ENCODE peak calls at places on chromosomes 5 and 9, in four cellular contexts. C is astrocyte, J is NCI-H1092 treated with DMSO at 0.1 percent for 48 hours, V is GDM1. B is an unnamed sample.

GRCh38 chr9:14203366-14204056 is 110.4 kb downstream of the NFIB start:
- DNase-seq in C (peak), J (peak), V (no peak), B (peak)

GRCh38 chr5:20524956-20525529 is 537.0 kb upstream of the CDH18 start:
- DNase-seq in C (peak), J (no peak), V (no peak), B (no peak)

GRCh38 chr9:5586391-5586802 is 42.5 kb upstream of the RIC1 start:
- DNase-seq in C (peak), J (no peak), V (no peak), B (no peak)

GRCh38 chr9:134571946-134572914 is 69.4 kb upstream of the COL5A1 start:
- DNase-seq in C (no peak), J (no peak), V (no peak), B (no peak)

GRCh38 chr5:33964132-33964531 is 20.4 kb downstream of the SLC45A2 start:
- DNase-seq in C (no peak), J (no peak), V (no peak), B (no peak)

GRCh38 chr5:74282495-74282894 is 358.0 kb downstream of the ENC1 start:
- DNase-seq in C (no peak), J (no peak), V (no peak), B (no peak)

GRCh38 chr9:110110154-110110553 is 97.8 kb downstream of the C9orf152 start:
- DNase-seq in C (no peak), J (no peak), V (no peak), B (no peak)

GRCh38 chr9:21883642-21884041 is 81.2 kb downstream of the MTAP start:
- DNase-seq in C (no peak), J (no peak), V (no peak), B (no peak)

GRCh38 chr9:12554636-12555035 is 138.5 kb upstream of the TYRP1 start:
- DNase-seq in C (no peak), J (no peak), V (no peak), B (no peak)

GRCh38 chr5:122323132-122323548 is 11.1 kb downstream of the SNCAIP start:
- DNase-seq in C (peak), J (no peak), V (no peak), B (no peak)

GRCh38 chr5:100855295-100855694 is 47.8 kb downstream of the ST8SIA4 start:
- DNase-seq in C (no peak), J (no peak), V (no peak), B (no peak)

GRCh38 chr5:175684931-175685330 is 27.1 kb downstream of the HRH2 start:
- DNase-seq in C (no peak), J (no peak), V (no peak), B (no peak)

B was measured in NCI-H1105.